ENCODE peak calls at places on chromosomes 11 and 22, in four cellular contexts. Z is suprapubic skin; Q is A549; R is CD4-positive, alpha-beta T cell. U is an unnamed sample.
A peak's percentile ranks its signal among the peaks of the same experiment; 100 is the strongest.

GRCh38 chr11:116224154-116224888 is 548.5 kb downstream of the BUD13 start:
- DNase-seq in Z (no peak), Q (peak; percentile 23), R (no peak), U (no peak)

GRCh38 chr11:58939277-58939676 is at the start of gene GLYATL1:
- DNase-seq in Z (no peak), Q (no peak), R (no peak), U (no peak)

GRCh38 chr22:44686873-44687600 is 15.0 kb upstream of the PRR5 start:
- DNase-seq in Z (no peak), Q (peak; percentile 43), R (no peak), U (no peak)

GRCh38 chr11:121067453-121067852 is 33.6 kb upstream of the TECTA start:
- DNase-seq in Z (no peak), Q (peak; percentile 37), R (no peak), U (no peak)

GRCh38 chr11:84214557-84214956 is 928.4 kb upstream of the CCDC90B start:
- DNase-seq in Z (no peak), Q (no peak), R (no peak), U (no peak)

GRCh38 chr22:24170189-24170588 is 11.1 kb upstream of the SUSD2 start:
- DNase-seq in Z (no peak), Q (no peak), R (no peak), U (no peak)

GRCh38 chr11:68932358-68932757 is 28.7 kb downstream of the IGHMBP2 start:
- DNase-seq in Z (no peak), Q (no peak), R (no peak), U (no peak)

GRCh38 chr11:60821827-60822599 is 19.9 kb upstream of the CCDC86 start:
- DNase-seq in Z (no peak), Q (no peak), R (no peak), U (no peak)

GRCh38 chr11:120710354-120711187 is 199.0 kb downstream of the GRIK4 start:
- DNase-seq in Z (peak; percentile 81), Q (no peak), R (no peak), U (peak; percentile 81)

GRCh38 chr11:118054712-118055640 is 21.9 kb upstream of the TMPRSS4 start:
- DNase-seq in Z (peak; percentile 28), Q (no peak), R (no peak), U (no peak)

GRCh38 chr11:1827095-1827797 is 7.5 kb upstream of the SYT8 start:
- DNase-seq in Z (no peak), Q (peak; percentile 41), R (no peak), U (peak; percentile 95)

GRCh38 chr11:12430351-12430750 is 53.0 kb downstream of the PARVA start:
- DNase-seq in Z (no peak), Q (no peak), R (no peak), U (no peak)

GRCh38 chr11:3205261-3206127 is 13.1 kb downstream of the MRGPRG start:
- DNase-seq in Z (no peak), Q (no peak), R (no peak), U (no peak)

GRCh38 chr11:104151404-104152204 is 12.3 kb downstream of the PDGFD start:
- DNase-seq in Z (no peak), Q (no peak), R (no peak), U (no peak)

GRCh38 chr11:44701276-44701675 is 25.5 kb upstream of the TSPAN18 start:
- DNase-seq in Z (no peak), Q (no peak), R (no peak), U (no peak)

GRCh38 chr11:123103326-123103980 is 41.5 kb upstream of the HSPA8 start:
- DNase-seq in Z (peak; percentile 83), Q (peak; percentile 59), R (no peak), U (no peak)

GRCh38 chr11:32794439-32794838 is at the start of gene CCDC73:
- DNase-seq in Z (no peak), Q (no peak), R (no peak), U (no peak)

GRCh38 chr11:15629690-15630321 is 515.1 kb downstream of the INSC start:
- DNase-seq in Z (no peak), Q (peak; percentile 33), R (no peak), U (no peak)

GRCh38 chr11:86795962-86796361 is 4.4 kb upstream of the PRSS23 start:
- DNase-seq in Z (no peak), Q (peak; percentile 91), R (no peak), U (no peak)

GRCh38 chr11:61609970-61610347 is 29.1 kb upstream of the SYT7 start:
- DNase-seq in Z (no peak), Q (peak; percentile 35), R (no peak), U (no peak)

GRCh38 chr11:109077340-109077927 is 344.6 kb upstream of the C11orf87 start:
- DNase-seq in Z (no peak), Q (no peak), R (no peak), U (no peak)

GRCh38 chr11:69702769-69703510 is 882 bp downstream of the FGF19 start:
- DNase-seq in Z (no peak), Q (no peak), R (no peak), U (no peak)

GRCh38 chr11:75072582-75072981 is 24.1 kb downstream of the OR2AT4 start:
- DNase-seq in Z (no peak), Q (no peak), R (no peak), U (no peak)

GRCh38 chr11:74681686-74682651 is 49.3 kb downstream of the CHRDL2 start:
- DNase-seq in Z (peak; percentile 62), Q (no peak), R (no peak), U (no peak)

GRCh38 chr11:8382436-8383053 is 118.9 kb upstream of the LMO1 start:
- DNase-seq in Z (no peak), Q (no peak), R (no peak), U (no peak)

GRCh38 chr11:107172996-107173395 is 154.7 kb upstream of the GUCY1A2 start:
- DNase-seq in Z (no peak), Q (no peak), R (no peak), U (no peak)

GRCh38 chr11:120622189-120622912 is 110.8 kb downstream of the GRIK4 start:
- DNase-seq in Z (no peak), Q (peak; percentile 4), R (no peak), U (no peak)

GRCh38 chr22:39928556-39929401 is 27.9 kb downstream of the GRAP2 start:
- DNase-seq in Z (no peak), Q (no peak), R (no peak), U (no peak)

GRCh38 chr11:75114465-75114864 is 17.8 kb upstream of the OR2AT4 start:
- DNase-seq in Z (no peak), Q (no peak), R (no peak), U (no peak)

GRCh38 chr11:117089685-117090084 is 8.5 kb downstream of the SIK3 start:
- DNase-seq in Z (no peak), Q (no peak), R (no peak), U (no peak)

GRCh38 chr11:67312187-67313021 is 9.1 kb downstream of the SSH3 start:
- DNase-seq in Z (peak; percentile 82), Q (peak; percentile 57), R (peak; percentile 38), U (no peak)

GRCh38 chr22:46619830-46620501 is at the start of gene GRAMD4:
- DNase-seq in Z (no peak), Q (no peak), R (no peak), U (no peak)

GRCh38 chr11:18046116-18046777 is at the start of gene TPH1:
- DNase-seq in Z (no peak), Q (no peak), R (no peak), U (no peak)

GRCh38 chr11:1760351-1761109 is 3.2 kb downstream of the CTSD start:
- DNase-seq in Z (no peak), Q (no peak), R (no peak), U (no peak)

GRCh38 chr11:33977676-33978075 is 73.9 kb upstream of the CAPRIN1 start:
- DNase-seq in Z (no peak), Q (no peak), R (no peak), U (no peak)
- TF ChIP-seq CTCF in Z (no peak), Q (no peak), R (no peak), U (no peak)

GRCh38 chr11:77371646-77372045 is 70.2 kb upstream of the GDPD4 start:
- DNase-seq in Z (no peak), Q (no peak), R (no peak), U (no peak)

GRCh38 chr11:77374108-77374507 is 72.6 kb upstream of the GDPD4 start:
- DNase-seq in Z (no peak), Q (no peak), R (no peak), U (no peak)

GRCh38 chr11:77372736-77373135 is 71.2 kb upstream of the GDPD4 start:
- DNase-seq in Z (no peak), Q (no peak), R (no peak), U (no peak)

GRCh38 chr11:77374611-77375031 is 73.1 kb upstream of the GDPD4 start:
- DNase-seq in Z (no peak), Q (no peak), R (no peak), U (no peak)

DNA sequence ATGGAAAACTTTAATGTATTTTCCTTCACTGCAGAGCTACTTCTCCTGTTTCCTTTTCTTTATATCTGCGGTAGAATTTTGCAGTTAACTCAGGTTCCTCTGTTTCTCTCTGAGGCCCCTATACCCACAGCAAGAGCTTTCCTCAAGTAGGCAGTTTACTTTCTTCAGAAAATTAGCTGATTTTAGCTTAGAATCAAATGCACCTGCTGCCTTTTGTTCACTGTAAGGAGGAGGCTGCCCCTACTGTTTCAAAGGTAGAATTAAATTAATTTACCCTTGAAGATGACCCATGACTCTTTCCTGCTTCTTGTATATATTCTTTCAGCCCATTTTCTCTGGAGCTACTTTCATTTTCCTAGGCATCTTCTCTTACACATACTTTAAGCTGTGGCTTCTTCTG is 68.7 kb upstream of the GDPD4 start:
- DNase-seq in Z (no peak), Q (no peak), R (no peak), U (no peak)
- TF ChIP-seq CTCF in Z (no peak), Q (no peak), R (no peak), U (no peak)

DNA sequence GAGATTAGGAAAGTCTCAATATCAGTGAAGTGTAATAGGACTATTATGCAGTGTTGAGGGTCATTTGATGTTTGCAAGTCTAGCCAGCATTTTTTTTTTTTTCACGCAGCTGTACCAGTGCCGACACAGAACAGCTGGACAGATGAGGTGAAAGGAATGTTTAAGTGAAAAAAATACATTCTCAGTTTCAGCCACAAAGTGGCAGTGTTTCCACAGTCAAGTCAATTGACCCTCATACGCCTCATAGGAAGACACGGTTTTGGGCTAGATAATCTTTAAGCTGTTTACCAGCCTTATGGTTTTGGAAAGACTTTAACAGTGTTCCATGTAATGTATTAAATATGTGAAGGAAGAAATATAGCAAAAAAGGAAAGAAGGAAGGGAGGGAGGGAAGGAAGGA is 349.9 kb upstream of the ANO3 start:
- DNase-seq in Z (no peak), Q (peak; percentile 57), R (no peak), U (no peak)
- TF ChIP-seq CTCF in Z (peak; percentile 23), Q (peak; percentile 69), R (no peak), U (peak; percentile 76)

GRCh38 chr22:35470903-35471321 is 69.7 kb upstream of the RASD2 start:
- DNase-seq in Z (no peak), Q (peak; percentile 52), R (no peak), U (no peak)
- TF ChIP-seq CTCF in Z (no peak), Q (no peak), R (no peak), U (no peak)

DNA sequence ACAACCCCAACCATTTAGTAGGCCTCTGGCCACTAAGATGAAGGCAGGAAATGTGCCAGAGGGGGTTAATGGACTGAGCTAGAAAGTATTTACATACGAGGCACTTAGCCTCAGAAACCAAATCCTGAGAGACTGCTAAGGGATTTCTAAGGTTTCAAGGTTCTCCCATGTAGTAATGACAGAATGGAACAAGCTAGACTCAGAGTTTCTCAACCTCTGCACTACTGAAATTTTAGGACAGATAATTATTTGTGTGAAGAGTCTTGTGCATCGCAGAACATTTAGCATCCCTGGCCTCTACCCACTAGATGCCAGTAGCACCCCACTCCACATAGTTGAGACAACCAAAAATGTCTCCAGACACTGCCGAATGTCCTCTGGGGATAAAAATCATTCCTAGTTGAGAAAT is 54.8 kb upstream of the CHRM4 start:
- DNase-seq in Z (no peak), Q (no peak), R (no peak), U (no peak)
- TF ChIP-seq CTCF in Z (no peak), Q (no peak), R (no peak), U (peak; percentile 54)